ENCODE peak calls at places on chromosome 21, in seven cellular contexts. W, S, J, E, N, Y and K are unnamed samples.

GRCh38 chr21:32308696-32309095 is 10.0 kb downstream of the MRAP start:
- DNase-seq in Y (no peak), E (no peak), S (no peak), N (no peak), J (no peak), W (no peak), K (no peak)

GRCh38 chr21:23853796-23854379 is 1753.4 kb downstream of the MRPL39 start:
- DNase-seq in W (no peak), S (peak; percentile 2), J (peak; percentile 6), Y (peak; percentile 19), E (no peak), N (peak; percentile 10), K (no peak)

GRCh38 chr21:37071561-37072238 is 1.2 kb downstream of the PIGP start:
- DNase-seq in W (peak; percentile 57), S (peak; percentile 17), N (peak; percentile 9), E (peak; percentile 77), J (no peak), Y (no peak), K (peak; percentile 73)

GRCh38 chr21:37079211-37079824 is 6.3 kb downstream of the TTC3 start:
- DNase-seq in E (no peak), Y (peak; percentile 6), J (no peak), S (peak; percentile 20), W (no peak), N (no peak), K (no peak)

GRCh38 chr21:16863541-16863940 is 649.3 kb upstream of the CXADR start:
- DNase-seq in E (no peak), J (no peak), N (no peak), W (no peak), S (no peak), Y (no peak), K (no peak)

GRCh38 chr21:36704958-36705678 is 6.2 kb downstream of the SIM2 start:
- DNase-seq in E (no peak), N (no peak), S (no peak), W (no peak), J (no peak), Y (no peak), K (peak; percentile 31)

GRCh38 chr21:39686636-39687035 is 58.3 kb upstream of the IGSF5 start:
- DNase-seq in E (no peak), S (no peak), W (no peak), Y (no peak), N (no peak), J (no peak), K (no peak)

GRCh38 chr21:36099000-36099399 is 29.2 kb downstream of the CBR1 start:
- DNase-seq in E (no peak), J (no peak), Y (no peak), S (no peak), W (no peak), N (no peak), K (no peak)

GRCh38 chr21:28066051-28066450 is 926.6 kb downstream of the LTN1 start:
- DNase-seq in Y (no peak), W (peak; percentile 27), N (no peak), S (peak; percentile 60), E (no peak), J (no peak), K (no peak)

GRCh38 chr21:39006653-39007417 is 176.4 kb downstream of the PSMG1 start:
- DNase-seq in S (peak; percentile 16), J (no peak), N (no peak), W (no peak), Y (no peak), E (peak; percentile 76), K (peak; percentile 93)

GRCh38 chr21:42614811-42615342 is 38.5 kb upstream of the PDE9A start:
- DNase-seq in J (no peak), Y (peak; percentile 44), N (peak; percentile 51), W (peak; percentile 88), S (peak; percentile 18), E (peak; percentile 81), K (no peak)
- H3K4me3 ChIP-seq in J (no peak overlapping the region), Y (peak overlapping the region; percentile 42), N (peak overlapping the region; percentile 11), W (peak overlapping the region; percentile 0), S (no peak overlapping the region), E (peak overlapping the region; percentile 28), K (no peak overlapping the region)

GRCh38 chr21:44919913-44920693 is 596 bp downstream of the ITGB2 start:
- DNase-seq in N (no peak), J (no peak), Y (no peak), S (no peak), E (peak; percentile 64), W (no peak), K (no peak)
- H3K4me3 ChIP-seq in N (no peak overlapping the region), J (no peak overlapping the region), Y (peak overlapping the region; percentile 94), S (no peak overlapping the region), E (peak overlapping the region; percentile 50), W (no peak overlapping the region), K (no peak overlapping the region)

DNA sequence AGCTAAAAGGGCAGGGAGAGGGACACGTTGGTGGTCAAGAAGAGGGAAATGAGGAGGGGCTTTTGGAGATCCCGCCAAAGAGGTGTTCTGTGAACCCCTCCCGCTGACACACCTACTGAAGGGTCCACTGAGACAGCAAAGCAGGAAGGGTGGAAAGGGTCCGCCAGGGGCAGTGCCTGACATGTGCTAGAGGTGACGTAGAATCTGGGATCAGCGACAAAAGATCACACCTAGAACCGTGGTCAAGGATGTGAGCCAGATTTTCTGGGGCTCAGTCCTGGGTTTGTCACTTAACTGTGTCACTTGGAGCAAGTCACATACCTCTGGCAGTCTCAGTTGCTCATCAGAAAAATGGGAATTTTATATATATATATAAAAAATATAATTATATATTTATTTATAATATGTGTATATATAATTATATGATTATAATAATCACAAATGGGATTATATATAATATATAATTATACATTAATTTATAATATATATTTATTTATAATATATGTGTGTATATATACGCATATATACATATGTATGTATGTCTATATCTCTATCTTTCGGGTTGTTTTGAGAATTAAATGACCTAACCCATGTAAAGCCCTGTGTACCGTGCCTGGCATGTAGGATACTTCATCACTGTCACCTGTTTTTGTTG is 34.9 kb upstream of the ATP5PO start:
- DNase-seq in N (no peak), W (no peak), J (no peak), Y (no peak), S (no peak), E (no peak), K (no peak)
- H3K4me3 ChIP-seq in N (no peak overlapping the region), W (no peak overlapping the region), J (no peak overlapping the region), Y (peak overlapping the region; percentile 51), S (no peak overlapping the region), E (no peak overlapping the region), K (no peak overlapping the region)

GRCh38 chr21:20998456-20998789 is 214 bp downstream of the NCAM2 start:
- DNase-seq in N (no peak), W (no peak), J (no peak), Y (no peak), E (no peak), S (no peak), K (no peak)
- H3K4me3 ChIP-seq in N (peak overlapping the region; percentile 86), W (peak overlapping the region; percentile 20), J (peak overlapping the region; percentile 57), Y (peak overlapping the region; percentile 40), E (peak overlapping the region; percentile 59), S (no peak overlapping the region), K (peak overlapping the region; percentile 54)

GRCh38 chr21:45975017-45975595 is 6.5 kb upstream of the COL6A1 start:
- DNase-seq in E (no peak), Y (no peak), J (no peak), N (no peak), W (peak; percentile 16), S (no peak), K (peak; percentile 89)
- H3K4me3 ChIP-seq in E (peak overlapping the region; percentile 58), Y (no peak overlapping the region), J (no peak overlapping the region), N (no peak overlapping the region), W (no peak overlapping the region), S (no peak overlapping the region), K (no peak overlapping the region)

GRCh38 chr21:35046880-35047229 is 2.2 kb downstream of the RUNX1 start:
- DNase-seq in W (no peak), N (no peak), E (no peak), Y (no peak), J (no peak), S (no peak), K (no peak)

GRCh38 chr21:35048183-35048601 is 910 bp downstream of the RUNX1 start:
- DNase-seq in J (no peak), N (no peak), S (peak; percentile 58), Y (no peak), E (peak; percentile 74), W (peak; percentile 35), K (peak; percentile 61)

GRCh38 chr21:35045539-35046222 is 3.4 kb downstream of the RUNX1 start:
- DNase-seq in W (no peak), N (no peak), S (no peak), Y (peak; percentile 81), J (no peak), E (no peak), K (no peak)

GRCh38 chr21:35044770-35045538 is 4.1 kb downstream of the RUNX1 start:
- DNase-seq in E (no peak), J (no peak), W (no peak), Y (peak; percentile 43), N (no peak), S (no peak), K (no peak)

GRCh38 chr21:35046223-35046690 is 2.8 kb downstream of the RUNX1 start:
- DNase-seq in S (no peak), E (no peak), Y (no peak), N (no peak), J (no peak), W (no peak), K (no peak)
- H3K4me3 ChIP-seq in S (peak overlapping the region; percentile 73), E (peak overlapping the region; percentile 42), Y (peak overlapping the region; percentile 83), N (no peak overlapping the region), J (no peak overlapping the region), W (no peak overlapping the region), K (no peak overlapping the region)

GRCh38 chr21:43332872-43333300 is 94.0 kb downstream of the SIK1 start:
- DNase-seq in S (no peak), Y (no peak), J (no peak), W (no peak), N (no peak), E (no peak), K (no peak)
- H3K4me3 ChIP-seq in S (no peak overlapping the region), Y (no peak overlapping the region), J (peak overlapping the region; percentile 30), W (peak overlapping the region; percentile 23), N (no peak overlapping the region), E (peak overlapping the region; percentile 19), K (no peak overlapping the region)

GRCh38 chr21:29928537-29928936 is 11.3 kb downstream of the GRIK1 start:
- DNase-seq in N (no peak), W (no peak), S (no peak), Y (no peak), E (no peak), J (no peak), K (no peak)
- H3K4me3 ChIP-seq in N (no peak overlapping the region), W (no peak overlapping the region), S (no peak overlapping the region), Y (no peak overlapping the region), E (no peak overlapping the region), J (no peak overlapping the region), K (no peak overlapping the region)